ENCODE peak calls at places on chromosomes 5 and 9, in eight cellular contexts. S is WTC11; F is stimulated activated CD8-positive, alpha-beta memory T cell treated with anti-CD3 and anti-CD28 coated beads, Interleukin-2, amount 100 ng/mL, for 1 hour; G is ELR; I is activated CD4-positive, alpha-beta T cell treated with anti-CD3 and anti-CD28 coated beads, Interleukin-2, amount 50 U/mL, for 1 hour; C is NCI-H774; H is AG09309; J is adrenal gland. W is an unnamed sample.

GRCh38 chr9:95857122-95857521 is 18.4 kb upstream of the ERCC6L2 start:
- DNase-seq in F (no peak), C (no peak), J (no peak), H (no peak), G (peak), I (no peak), S (no peak), W (no peak)

GRCh38 chr5:91296691-91297143 is 86.4 kb downstream of the ARRDC3 start:
- DNase-seq in S (no peak), C (no peak), F (no peak), H (peak), J (peak), G (peak), I (no peak), W (no peak)

GRCh38 chr9:37751186-37751585 is 2.4 kb upstream of the TRMT10B start:
- DNase-seq in G (no peak), H (no peak), J (no peak), C (no peak), S (no peak), F (no peak), I (no peak), W (no peak)

GRCh38 chr5:154577449-154577848 is 99.4 kb upstream of the HAND1 start:
- DNase-seq in S (no peak), G (no peak), H (no peak), C (no peak), J (no peak), F (no peak), I (no peak), W (no peak)

GRCh38 chr5:58968350-58968749 is 385.5 kb downstream of the RAB3C start:
- DNase-seq in F (no peak), I (no peak), G (no peak), J (no peak), H (no peak), C (no peak), S (no peak), W (no peak)

GRCh38 chr5:103120607-103121200 is 603 bp downstream of the PPIP5K2 start:
- DNase-seq in H (no peak), C (no peak), G (peak), J (peak), F (no peak), S (no peak), I (no peak), W (peak)

GRCh38 chr5:7473668-7474215 is 77.8 kb downstream of the ADCY2 start:
- DNase-seq in C (no peak), S (no peak), G (no peak), I (no peak), H (no peak), F (no peak), J (no peak), W (no peak)

GRCh38 chr9:81588148-81588874 is 101.0 kb downstream of the TLE1 start:
- DNase-seq in G (no peak), H (no peak), S (no peak), I (no peak), F (no peak), J (peak), C (peak), W (no peak)

GRCh38 chr9:84710701-84711397 is 41.3 kb downstream of the NTRK2 start:
- DNase-seq in J (no peak), G (no peak), I (no peak), S (no peak), F (no peak), C (no peak), H (no peak), W (no peak)

GRCh38 chr9:76215066-76215465 is 179.2 kb downstream of the RFK start:
- DNase-seq in S (no peak), H (peak), F (no peak), C (no peak), I (no peak), J (peak), G (peak), W (no peak)

GRCh38 chr5:145697251-145698016 is 137.7 kb downstream of the PRELID2 start:
- DNase-seq in H (no peak), I (no peak), S (peak), F (no peak), J (no peak), G (peak), C (no peak), W (no peak)

GRCh38 chr9:135718616-135719015 is 16.6 kb downstream of the KCNT1 start:
- DNase-seq in G (peak), F (no peak), C (no peak), I (no peak), S (no peak), J (peak), H (no peak), W (no peak)

GRCh38 chr5:113117543-113118110 is 141.0 kb downstream of the DCP2 start:
- DNase-seq in F (no peak), G (no peak), S (no peak), H (no peak), I (no peak), C (no peak), J (no peak), W (no peak)

GRCh38 chr5:173746050-173746449 is 129.6 kb upstream of the BOD1 start:
- DNase-seq in J (no peak), H (no peak), S (no peak), I (no peak), F (no peak), C (no peak), G (peak), W (no peak)

GRCh38 chr9:101235105-101235866 is 149.5 kb downstream of the BAAT start:
- DNase-seq in I (no peak), G (peak), S (no peak), J (no peak), C (peak), H (no peak), F (no peak), W (no peak)